ENCODE peak calls at places on chromosomes 12 and 14, in ten cellular contexts. F is stomach, T is IMR-90, B is psoas muscle, J is small intestine, Z is adipocyte, X is GM23248, Y is cardiac muscle cell, R is ovary, I is suprapubic skin. S is an unnamed sample. For H3K9me3 and H3K4me1, the result is how much of the 10 kb centered on the place peaks cover.

GRCh38 chr12:89575405-89575804 is 49.6 kb upstream of the POC1B start:
- DNase-seq in F (no peak), T (peak), B (no peak), J (no peak), Z (peak), X (peak), Y (no peak), R (no peak), I (no peak), S (no peak)

GRCh38 chr14:46215801-46216200 is 435.8 kb downstream of the RPL10L start:
- DNase-seq in F (no peak), T (no peak), B (no peak), J (no peak), Z (no peak), X (no peak), Y (no peak), R (no peak), I (no peak), S (no peak)

GRCh38 chr14:98623806-98624430 is 648.1 kb downstream of the BCL11B start:
- DNase-seq in F (no peak), T (no peak), B (no peak), J (no peak), Z (no peak), X (no peak), Y (no peak), R (no peak), I (no peak), S (no peak)

GRCh38 chr14:105414456-105415371 is 4.9 kb upstream of the MTA1 start:
- DNase-seq in F (peak), T (peak), B (peak), J (peak), Z (peak), X (peak), Y (peak), R (peak), I (no peak), S (peak)

GRCh38 chr12:50541139-50541538 is 36.4 kb downstream of the DIP2B start:
- DNase-seq in F (no peak), T (no peak), B (no peak), J (no peak), Z (no peak), X (no peak), Y (no peak), R (no peak), I (no peak), S (no peak)

GRCh38 chr12:97960741-97961608 is 498.4 kb downstream of the RMST start:
- DNase-seq in F (peak), T (no peak), B (no peak), J (peak), Z (no peak), X (no peak), Y (peak), R (no peak), I (no peak), S (no peak)

GRCh38 chr12:93468008-93468371 is 676 bp downstream of the MRPL42 start:
- DNase-seq in F (no peak), T (no peak), B (no peak), J (peak), Z (peak), X (no peak), Y (no peak), R (no peak), I (no peak), S (no peak)

GRCh38 chr14:81031488-81031887 is 76.1 kb downstream of the TSHR start:
- DNase-seq in F (peak), T (no peak), B (no peak), J (no peak), Z (no peak), X (no peak), Y (no peak), R (no peak), I (no peak), S (no peak)

GRCh38 chr14:68589447-68590232 is 203.2 kb downstream of the ZFP36L1 start:
- DNase-seq in F (no peak), T (peak), B (peak), J (no peak), Z (peak), X (peak), Y (peak), R (peak), I (peak), S (no peak)

GRCh38 chr12:93748672-93749403 is 71.7 kb downstream of the CRADD start:
- DNase-seq in F (no peak), T (no peak), B (no peak), J (no peak), Z (no peak), X (no peak), Y (no peak), R (no peak), I (no peak), S (no peak)

GRCh38 chr12:126663304-126664094 is 1598.3 kb downstream of the AACS start:
- DNase-seq in F (no peak), T (no peak), B (no peak), J (no peak), Z (no peak), X (peak), Y (peak), R (no peak), I (no peak), S (no peak)

GRCh38 chr12:128259556-128260070 is 7.4 kb upstream of the TMEM132C start:
- DNase-seq in F (no peak), T (no peak), B (no peak), J (peak), Z (peak), X (peak), Y (peak), R (peak), I (no peak), S (no peak)

GRCh38 chr14:69671365-69672050 is 60.1 kb downstream of the SUSD6 start:
- DNase-seq in F (no peak), T (no peak), B (no peak), J (no peak), Z (no peak), X (no peak), Y (no peak), R (no peak), I (no peak), S (no peak)

GRCh38 chr12:13559318-13559978 is 362.9 kb downstream of the EMP1 start:
- DNase-seq in F (peak), T (no peak), B (no peak), J (peak), Z (no peak), X (no peak), Y (no peak), R (no peak), I (no peak), S (no peak)

GRCh38 chr12:49260165-49260564 is 4.7 kb upstream of the TUBA1C start:
- DNase-seq in F (no peak), T (peak), B (no peak), J (no peak), Z (peak), X (peak), Y (no peak), R (no peak), I (no peak), S (no peak)

GRCh38 chr14:105489607-105490317 is 1.3 kb upstream of the TEDC1 start:
- DNase-seq in F (peak), T (peak), B (peak), J (peak), Z (peak), X (peak), Y (peak), R (peak), I (peak), S (no peak)

GRCh38 chr12:15788266-15789214 is 648 bp downstream of the EPS8 start:
- DNase-seq in F (peak), T (peak), B (peak), J (peak), Z (peak), X (peak), Y (peak), R (peak), I (no peak), S (peak)

GRCh38 chr12:11460343-11461023 is 65.1 kb upstream of the PRB2 start:
- DNase-seq in F (no peak), T (no peak), B (no peak), J (no peak), Z (peak), X (no peak), Y (no peak), R (no peak), I (no peak), S (no peak)

GRCh38 chr12:57404966-57405640 is 25.7 kb downstream of the R3HDM2 start:
- DNase-seq in F (no peak), T (no peak), B (no peak), J (no peak), Z (no peak), X (no peak), Y (no peak), R (no peak), I (no peak), S (no peak)

GRCh38 chr12:107296681-107297086 is 203.3 kb upstream of the CRY1 start:
- DNase-seq in F (no peak), T (no peak), B (no peak), J (no peak), Z (no peak), X (peak), Y (no peak), R (no peak), I (no peak), S (peak)

GRCh38 chr12:97595936-97596335 is 133.3 kb downstream of the RMST start:
- DNase-seq in F (no peak), T (no peak), B (no peak), J (peak), Z (no peak), X (no peak), Y (no peak), R (no peak), I (no peak), S (no peak)

GRCh38 chr14:63493246-63493645 is 49.9 kb downstream of the PPP2R5E start:
- DNase-seq in F (no peak), T (peak), B (no peak), J (no peak), Z (peak), X (peak), Y (peak), R (no peak), I (no peak), S (no peak)

GRCh38 chr14:54182419-54183040 is 214.3 kb upstream of the CDKN3 start:
- DNase-seq in F (no peak), T (peak), B (no peak), J (no peak), Z (peak), X (peak), Y (no peak), R (no peak), I (no peak), S (no peak)

GRCh38 chr14:91339076-91339475 is 78.5 kb downstream of the CCDC88C start:
- DNase-seq in F (no peak), T (no peak), B (no peak), J (no peak), Z (no peak), X (no peak), Y (no peak), R (no peak), I (no peak), S (no peak)

GRCh38 chr12:26116829-26117228 is 8.0 kb downstream of the BHLHE41 start:
- DNase-seq in F (no peak), T (no peak), B (no peak), J (no peak), Z (peak), X (peak), Y (no peak), R (no peak), I (no peak), S (no peak)

GRCh38 chr14:105251920-105252319 is 3.6 kb downstream of the BTBD6 start:
- DNase-seq in F (no peak), T (no peak), B (no peak), J (no peak), Z (no peak), X (no peak), Y (no peak), R (no peak), I (no peak), S (no peak)

GRCh38 chr12:42094277-42094676 is 50.4 kb downstream of the GXYLT1 start:
- DNase-seq in F (no peak), T (peak), B (no peak), J (peak), Z (peak), X (peak), Y (no peak), R (no peak), I (no peak), S (no peak)

GRCh38 chr12:79300199-79300568 is 390.6 kb downstream of the PAWR start:
- DNase-seq in F (no peak), T (peak), B (no peak), J (no peak), Z (peak), X (peak), Y (no peak), R (no peak), I (no peak), S (no peak)

GRCh38 chr14:34231626-34232025 is 230.4 kb downstream of the SPTSSA start:
- DNase-seq in F (peak), T (no peak), B (no peak), J (no peak), Z (no peak), X (no peak), Y (no peak), R (no peak), I (no peak), S (no peak)

GRCh38 chr12:80777587-80777986 is 60.9 kb downstream of the MYF5 start:
- DNase-seq in F (no peak), T (no peak), B (no peak), J (no peak), Z (no peak), X (peak), Y (no peak), R (no peak), I (no peak), S (no peak)

GRCh38 chr12:111215891-111216290 is 153.0 kb downstream of the PHETA1 start:
- DNase-seq in F (no peak), T (no peak), B (no peak), J (no peak), Z (no peak), X (no peak), Y (no peak), R (no peak), I (no peak), S (no peak)

GRCh38 chr12:69948874-69949273 is 123.8 kb downstream of the MYRFL start:
- DNase-seq in F (no peak), T (no peak), B (no peak), J (no peak), Z (no peak), X (no peak), Y (no peak), R (no peak), I (no peak), S (no peak)

GRCh38 chr12:15173142-15173541 is 48.1 kb downstream of the RERG start:
- DNase-seq in F (no peak), T (no peak), B (no peak), J (no peak), Z (no peak), X (no peak), Y (no peak), R (no peak), I (no peak), S (no peak)

GRCh38 chr14:70721542-70721941 is 79.8 kb downstream of the TTC9 start:
- DNase-seq in F (no peak), T (peak), B (no peak), J (no peak), Z (no peak), X (peak), Y (no peak), R (no peak), I (no peak), S (no peak)

GRCh38 chr14:71139058-71139946 is 232.0 kb downstream of the PCNX1 start:
- DNase-seq in F (peak), T (peak), B (peak), J (peak), Z (peak), X (peak), Y (peak), R (peak), I (no peak), S (no peak)

GRCh38 chr12:50986961-50987737 is 34.8 kb downstream of the HIGD1C start:
- DNase-seq in F (peak), T (peak), B (no peak), J (peak), Z (peak), X (peak), Y (peak), R (no peak), I (no peak), S (no peak)

GRCh38 chr12:53236443-53237111 is 4.6 kb upstream of the RARG start:
- DNase-seq in F (no peak), T (no peak), B (peak), J (no peak), Z (no peak), X (no peak), Y (no peak), R (no peak), I (no peak), S (no peak)

GRCh38 chr12:460301-461230 is 827 bp downstream of the B4GALNT3 start:
- DNase-seq in F (no peak), T (no peak), B (peak), J (peak), Z (peak), X (peak), Y (peak), R (peak), I (no peak), S (no peak)

GRCh38 chr12:91924827-91925226 is 220.8 kb downstream of the BTG1 start:
- DNase-seq in F (no peak), T (no peak), B (no peak), J (no peak), Z (no peak), X (no peak), Y (no peak), R (no peak), I (no peak), S (no peak)
- H3K9me3 ChIP-seq in F (under half), T (under half), B (under half), J (under half), Z (under half), X (under half), Y (under half), R (under half), I (under half), S (under half)

GRCh38 chr12:61232040-61232439 is 1028.2 kb upstream of the USP15 start:
- DNase-seq in F (no peak), T (no peak), B (no peak), J (no peak), Z (no peak), X (no peak), Y (no peak), R (no peak), I (no peak), S (no peak)
- H3K4me1 ChIP-seq in F (under half), T (under half), B (under half), J (under half), Z (under half), X (under half), Y (under half), R (under half), I (under half), S (under half)

DNA sequence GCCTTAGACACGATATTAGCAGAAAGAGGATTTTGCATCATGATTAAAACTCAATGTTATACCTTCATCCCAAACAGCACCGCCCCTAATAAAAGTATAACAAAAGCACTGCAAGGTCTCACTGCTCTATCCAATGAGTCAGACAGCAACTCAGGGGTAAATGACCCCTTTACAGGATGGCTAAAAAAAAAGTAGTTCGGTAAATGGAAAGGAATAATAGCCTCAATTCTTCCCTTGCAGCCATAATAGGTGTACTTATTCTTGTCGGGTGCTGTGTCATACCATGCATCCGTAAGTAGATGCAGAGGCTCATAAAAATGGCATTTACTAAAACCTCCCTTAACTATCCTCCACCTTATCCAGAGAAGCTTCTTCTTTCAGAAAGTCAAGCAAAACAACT is 53.9 kb upstream of the AP4S1 start:
- DNase-seq in F (no peak), T (no peak), B (no peak), J (no peak), Z (no peak), X (no peak), Y (no peak), R (no peak), I (no peak), S (no peak)
- H3K9me3 ChIP-seq in F (under half), T (under half), B (under half), J (under half), Z (under half), X (under half), Y (under half), R (under half), I (under half), S (under half)

GRCh38 chr14:55587847-55588246 is 7.8 kb downstream of the KTN1 start:
- DNase-seq in F (no peak), T (no peak), B (no peak), J (no peak), Z (no peak), X (no peak), Y (no peak), R (no peak), I (no peak), S (no peak)

GRCh38 chr14:55588259-55588699 is 8.3 kb downstream of the KTN1 start:
- DNase-seq in F (no peak), T (peak), B (no peak), J (no peak), Z (peak), X (peak), Y (no peak), R (no peak), I (no peak), S (no peak)

GRCh38 chr14:55586411-55586810 is 6.4 kb downstream of the KTN1 start:
- DNase-seq in F (no peak), T (peak), B (no peak), J (no peak), Z (peak), X (no peak), Y (no peak), R (no peak), I (no peak), S (no peak)

GRCh38 chr14:55583942-55584468 is 4.0 kb downstream of the KTN1 start:
- DNase-seq in F (no peak), T (peak), B (no peak), J (peak), Z (peak), X (no peak), Y (peak), R (no peak), I (no peak), S (no peak)

GRCh38 chr14:55585854-55586253 is 5.8 kb downstream of the KTN1 start:
- DNase-seq in F (no peak), T (peak), B (no peak), J (no peak), Z (peak), X (peak), Y (no peak), R (no peak), I (no peak), S (no peak)
- H3K4me1 ChIP-seq in F (half or more), T (under half), B (half or more), J (under half), Z (half or more), X (half or more), Y (half or more), R (under half), I (half or more), S (half or more)

DNA sequence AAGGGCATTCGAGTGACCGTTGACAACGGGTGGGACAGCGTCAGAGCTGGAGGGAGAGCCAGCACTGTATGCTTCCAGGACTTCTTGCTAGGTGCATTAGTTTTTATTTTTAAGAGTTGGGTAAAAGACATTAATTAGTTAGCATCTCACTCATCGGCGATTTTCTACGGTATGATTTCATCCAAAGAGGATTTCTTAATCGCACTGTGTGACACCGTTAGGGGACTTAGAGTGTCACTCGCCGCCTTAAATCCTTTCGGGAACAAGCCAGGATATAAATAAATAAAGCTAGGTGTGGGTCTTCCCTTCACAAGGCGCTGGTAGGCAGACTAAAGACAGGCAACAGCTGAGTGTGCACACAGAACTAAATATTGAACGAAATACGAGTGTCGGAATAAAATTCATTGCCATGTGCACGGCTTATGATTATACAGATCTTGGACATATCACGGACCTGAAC is 869 bp upstream of the NOVA1 start:
- DNase-seq in F (no peak), T (no peak), B (no peak), J (no peak), Z (no peak), X (no peak), Y (no peak), R (no peak), I (no peak), S (no peak)
- H3K9me3 ChIP-seq in F (under half), T (under half), B (under half), J (under half), Z (under half), X (under half), Y (under half), R (under half), I (under half), S (under half)

GRCh38 chr12:113684053-113684907 is 212.6 kb upstream of the LHX5 start:
- DNase-seq in F (no peak), T (peak), B (no peak), J (no peak), Z (no peak), X (no peak), Y (no peak), R (no peak), I (no peak), S (no peak)
- H3K4me1 ChIP-seq in F (under half), T (under half), B (under half), J (under half), Z (under half), X (under half), Y (under half), R (under half), I (under half), S (under half)

GRCh38 chr14:85811340-85811739 is 281.4 kb downstream of the FLRT2 start:
- DNase-seq in F (no peak), T (no peak), B (no peak), J (no peak), Z (no peak), X (no peak), Y (no peak), R (no peak), I (no peak), S (no peak)
- H3K9me3 ChIP-seq in F (under half), T (under half), B (under half), J (under half), Z (under half), X (under half), Y (under half), R (under half), I (under half), S (under half)

GRCh38 chr12:132194556-132194955 is 50.3 kb downstream of the NOC4L start:
- DNase-seq in F (no peak), T (no peak), B (no peak), J (no peak), Z (no peak), X (no peak), Y (no peak), R (no peak), I (no peak), S (no peak)
- H3K4me1 ChIP-seq in F (under half), T (under half), B (under half), J (under half), Z (under half), X (under half), Y (under half), R (under half), I (under half), S (under half)

S was measured in RWPE2.